ENCODE peak calls at places on chromosomes 12 and 14, in nine cellular contexts. K is lung, H is heart left ventricle, G is tibial nerve, X is astrocyte, B is fibroblast of lung, E is transverse colon, M is BE2C, S is GM23248. J is an unnamed sample.
A peak's percentile ranks its signal among the peaks of the same experiment; 100 is the strongest.

GRCh38 chr14:63563370-63564026 is 20.3 kb upstream of the PPP2R5E start:
- DNase-seq in K (no peak), H (no peak), G (no peak), X (peak; percentile 49), B (peak; percentile 55), E (no peak), M (peak; percentile 46), S (peak; percentile 58), J (no peak)

GRCh38 chr12:105235299-105235746 is 651 bp downstream of the APPL2 start:
- DNase-seq in K (no peak), H (no peak), G (no peak), X (no peak), B (peak; percentile 37), E (no peak), M (no peak), S (peak; percentile 69), J (no peak)

GRCh38 chr12:88298761-88299242 is 156.7 kb downstream of the TMTC3 start:
- DNase-seq in K (no peak), H (no peak), G (no peak), X (peak; percentile 99), B (peak; percentile 99), E (no peak), M (no peak), S (peak; percentile 78), J (no peak)

GRCh38 chr12:139585-139984 is 73.0 kb downstream of the IQSEC3 start:
- DNase-seq in K (no peak), H (no peak), G (no peak), X (no peak), B (no peak), E (no peak), M (no peak), S (peak; percentile 19), J (no peak)

GRCh38 chr12:46177020-46177419 is 91.8 kb downstream of the SLC38A1 start:
- DNase-seq in K (no peak), H (no peak), G (no peak), X (no peak), B (no peak), E (no peak), M (no peak), S (no peak), J (no peak)

GRCh38 chr12:122945047-122945592 is 21.1 kb downstream of the ABCB9 start:
- DNase-seq in K (no peak), H (no peak), G (no peak), X (no peak), B (no peak), E (no peak), M (no peak), S (peak; percentile 16), J (no peak)

GRCh38 chr12:53993397-53994267 is 6.3 kb upstream of the HOXC9 start:
- DNase-seq in K (no peak), H (no peak), G (no peak), X (no peak), B (no peak), E (no peak), M (no peak), S (no peak), J (no peak)

GRCh38 chr14:21068521-21069387 is 1.4 kb upstream of the ARHGEF40 start:
- DNase-seq in K (peak; percentile 69), H (peak; percentile 69), G (peak; percentile 63), X (peak; percentile 22), B (peak; percentile 50), E (peak; percentile 71), M (peak; percentile 74), S (peak; percentile 83), J (peak; percentile 38)

GRCh38 chr12:49621651-49622500 is 1.5 kb upstream of the PRPF40B start:
- DNase-seq in K (no peak), H (no peak), G (no peak), X (no peak), B (no peak), E (no peak), M (no peak), S (peak; percentile 37), J (no peak)

GRCh38 chr14:102512713-102513373 is 3.3 kb upstream of the ANKRD9 start:
- DNase-seq in K (no peak), H (no peak), G (no peak), X (no peak), B (no peak), E (no peak), M (peak; percentile 10), S (no peak), J (no peak)

GRCh38 chr14:93946506-93947170 is 19.5 kb downstream of the FAM181A start:
- DNase-seq in K (no peak), H (no peak), G (no peak), X (peak; percentile 37), B (peak; percentile 36), E (no peak), M (no peak), S (no peak), J (no peak)

GRCh38 chr12:104462931-104463339 is 6.2 kb downstream of the CHST11 start:
- DNase-seq in K (no peak), H (no peak), G (no peak), X (no peak), B (no peak), E (peak; percentile 24), M (no peak), S (no peak), J (no peak)

GRCh38 chr12:81300454-81300853 is 222.6 kb downstream of the ACSS3 start:
- DNase-seq in K (no peak), H (no peak), G (no peak), X (peak; percentile 3), B (peak; percentile 16), E (no peak), M (no peak), S (peak; percentile 1), J (no peak)

GRCh38 chr12:94074970-94075695 is 73.2 kb upstream of the PLXNC1 start:
- DNase-seq in K (peak; percentile 68), H (peak; percentile 73), G (peak; percentile 63), X (peak; percentile 85), B (peak; percentile 89), E (peak; percentile 35), M (peak; percentile 40), S (peak; percentile 97), J (no peak)

GRCh38 chr14:60151715-60152114 is 13.5 kb downstream of the DHRS7 start:
- DNase-seq in K (peak; percentile 71), H (peak; percentile 56), G (peak; percentile 64), X (peak; percentile 67), B (peak; percentile 77), E (peak; percentile 60), M (peak; percentile 80), S (peak; percentile 97), J (peak; percentile 81)

DNA sequence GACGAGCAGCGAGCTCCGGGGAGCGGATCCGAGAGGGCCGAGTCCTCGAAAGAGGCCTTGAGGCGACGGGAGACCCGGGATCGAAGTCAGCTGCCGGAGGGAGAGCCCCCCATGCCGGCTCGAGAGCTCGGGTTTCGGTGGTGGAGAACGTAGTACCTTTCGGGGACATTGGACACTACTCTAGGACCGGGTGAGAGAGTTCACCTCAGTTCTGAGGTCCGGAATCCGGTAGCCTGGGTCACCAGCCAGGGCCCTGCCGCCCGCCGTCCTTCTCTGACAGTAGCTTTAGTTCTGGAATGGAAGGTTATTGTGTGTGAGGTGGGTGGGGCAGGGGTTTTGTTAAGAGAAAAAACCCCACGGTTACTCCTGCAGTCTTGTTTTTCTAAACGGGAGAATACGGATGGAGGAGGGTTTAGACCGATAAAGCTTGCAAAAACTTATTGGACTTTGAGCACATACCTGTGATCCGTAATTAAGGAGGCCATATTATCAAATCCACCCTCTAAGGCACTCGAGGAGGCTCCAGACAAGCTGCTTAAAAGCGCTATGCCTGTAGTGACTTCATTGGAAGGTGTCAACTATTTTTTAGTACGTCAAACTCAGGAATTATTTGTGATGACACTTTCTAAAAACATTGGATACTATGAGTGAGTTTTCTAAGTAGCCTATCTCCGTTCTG is 765 bp downstream of the SCYL2 start:
- DNase-seq in K (peak; percentile 35), H (no peak), G (peak; percentile 10), X (peak; percentile 51), B (peak; percentile 58), E (no peak), M (no peak), S (peak; percentile 69), J (peak; percentile 32)
- H3K4me1 ChIP-seq in K (no peaks in the 10 kb centered on the region), H (peaks cover 53% of the 10 kb centered on the region), G (peaks cover 21% of the 10 kb centered on the region), X (peaks cover 12% of the 10 kb centered on the region), B (peaks cover 4% of the 10 kb centered on the region), E (peaks cover 28% of the 10 kb centered on the region), M (no peaks in the 10 kb centered on the region), S (peaks cover 21% of the 10 kb centered on the region), J (peaks cover 36% of the 10 kb centered on the region)

GRCh38 chr14:92819011-92819410 is 24.9 kb downstream of the GOLGA5 start:
- DNase-seq in K (no peak), H (no peak), G (no peak), X (no peak), B (no peak), E (no peak), M (no peak), S (no peak), J (no peak)
- H3K36me3 ChIP-seq in K (peaks cover 33% of the 10 kb centered on the region), H (peaks cover 24% of the 10 kb centered on the region), G (peaks cover 99% of the 10 kb centered on the region), X (peaks cover 35% of the 10 kb centered on the region), B (peaks cover 10% of the 10 kb centered on the region), E (no peaks in the 10 kb centered on the region), M (peaks cover 43% of the 10 kb centered on the region), S (peaks cover 82% of the 10 kb centered on the region), J (peaks cover 23% of the 10 kb centered on the region)

GRCh38 chr12:6955462-6956331 is 4.5 kb downstream of the PTPN6 start:
- DNase-seq in K (no peak), H (no peak), G (no peak), X (no peak), B (no peak), E (peak; percentile 7), M (no peak), S (no peak), J (no peak)

GRCh38 chr12:6956332-6956727 is 5.2 kb downstream of the PTPN6 start:
- DNase-seq in K (no peak), H (no peak), G (no peak), X (no peak), B (no peak), E (no peak), M (no peak), S (no peak), J (peak; percentile 72)

GRCh38 chr12:6954316-6954710 is 3.2 kb downstream of the PTPN6 start:
- DNase-seq in K (no peak), H (no peak), G (no peak), X (no peak), B (no peak), E (no peak), M (no peak), S (no peak), J (no peak)

GRCh38 chr12:6953417-6954315 is 2.5 kb downstream of the PTPN6 start:
- DNase-seq in K (peak; percentile 70), H (peak; percentile 78), G (peak; percentile 76), X (peak; percentile 20), B (peak; percentile 36), E (peak; percentile 79), M (no peak), S (no peak), J (peak; percentile 92)

GRCh38 chr12:6954754-6955461 is 3.8 kb downstream of the PTPN6 start:
- DNase-seq in K (no peak), H (peak; percentile 5), G (no peak), X (no peak), B (no peak), E (no peak), M (no peak), S (no peak), J (no peak)
- H3K4me1 ChIP-seq in K (peaks cover 15% of the 10 kb centered on the region), H (peaks cover 82% of the 10 kb centered on the region), G (no peaks in the 10 kb centered on the region), X (peaks cover 23% of the 10 kb centered on the region), B (no peaks in the 10 kb centered on the region), E (peaks cover 10% of the 10 kb centered on the region), M (no peaks in the 10 kb centered on the region), S (no peaks in the 10 kb centered on the region), J (peaks cover 76% of the 10 kb centered on the region)

DNA sequence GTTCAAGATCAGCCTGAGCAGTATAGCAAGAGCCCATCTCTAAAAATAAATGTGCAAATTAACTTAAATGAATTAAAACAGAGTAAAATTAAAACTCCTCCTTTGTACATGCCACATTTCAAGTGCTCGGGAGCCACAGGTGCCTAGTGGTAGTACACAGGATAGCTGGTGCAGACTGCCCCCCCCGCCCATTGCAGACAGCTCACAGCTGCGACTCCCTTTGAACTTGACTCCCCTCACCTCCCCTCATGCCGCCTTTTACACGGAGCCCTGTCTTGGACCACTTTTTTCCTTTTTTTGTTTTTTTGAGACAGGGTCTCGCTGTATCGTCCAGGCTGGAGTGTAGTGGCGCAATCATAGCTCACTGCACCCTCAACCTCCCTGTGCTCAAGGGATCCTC is 11.4 kb downstream of the SETD1B start:
- DNase-seq in K (no peak), H (no peak), G (no peak), X (no peak), B (no peak), E (no peak), M (peak; percentile 13), S (no peak), J (no peak)
- H3K36me3 ChIP-seq in K (peaks cover 53% of the 10 kb centered on the region), H (peaks cover 33% of the 10 kb centered on the region), G (peaks cover 82% of the 10 kb centered on the region), X (peaks cover 25% of the 10 kb centered on the region), B (peaks cover 47% of the 10 kb centered on the region), E (peaks cover 13% of the 10 kb centered on the region), M (peaks cover 74% of the 10 kb centered on the region), S (peaks cover 40% of the 10 kb centered on the region), J (peaks cover 54% of the 10 kb centered on the region)